ENCODE peak calls at places on chromosomes 16 and 17, in eight cellular contexts. S is tibial artery; X is fibroblast of mammary gland; G is CD8-positive, alpha-beta memory T cell; R is stomach; T is pancreas; I is mucosa of descending colon; B is choroid plexus epithelial cell. Q is an unnamed sample.

GRCh38 chr16:57196276-57196675 is 10.1 kb downstream of the RSPRY1 start:
- DNase-seq in G (no peak), T (no peak), X (no peak), S (no peak), R (no peak), I (no peak), B (no peak), Q (no peak)

GRCh38 chr17:45283711-45284110 is 21.8 kb upstream of the SPATA32 start:
- DNase-seq in T (peak; percentile 11), S (no peak), B (no peak), R (no peak), G (no peak), I (no peak), X (no peak), Q (no peak)

GRCh38 chr17:39096435-39097158 is 54.8 kb downstream of the PLXDC1 start:
- DNase-seq in S (no peak), I (no peak), X (no peak), R (no peak), B (no peak), T (no peak), G (peak; percentile 66), Q (no peak)

GRCh38 chr16:27335349-27336052 is 21.7 kb downstream of the IL4R start:
- DNase-seq in X (peak; percentile 88), S (no peak), R (no peak), G (peak; percentile 3), B (no peak), T (no peak), I (no peak), Q (no peak)

GRCh38 chr16:2085669-2086068 is 37.9 kb downstream of the TSC2 start:
- DNase-seq in B (peak; percentile 19), G (no peak), X (peak; percentile 29), R (no peak), I (no peak), T (no peak), S (no peak), Q (no peak)

GRCh38 chr17:12519956-12520594 is 145.6 kb upstream of the MYOCD start:
- DNase-seq in S (no peak), R (no peak), X (no peak), I (no peak), B (no peak), T (no peak), G (no peak), Q (no peak)

GRCh38 chr17:14396542-14396941 is 95.7 kb downstream of the HS3ST3B1 start:
- DNase-seq in T (no peak), X (peak; percentile 34), S (no peak), B (peak; percentile 47), G (no peak), I (no peak), R (no peak), Q (no peak)

GRCh38 chr17:1216209-1216937 is 36.6 kb upstream of the ABR start:
- DNase-seq in X (no peak), R (no peak), I (peak; percentile 55), G (no peak), B (no peak), T (no peak), S (no peak), Q (no peak)

GRCh38 chr17:74339537-74340195 is 13.6 kb downstream of the KIF19 start:
- DNase-seq in R (no peak), B (no peak), S (no peak), I (no peak), T (no peak), G (no peak), X (no peak), Q (no peak)

GRCh38 chr17:66347661-66348604 is 45.5 kb downstream of the PRKCA start:
- DNase-seq in B (peak; percentile 43), X (peak; percentile 80), I (peak; percentile 60), G (no peak), R (no peak), T (no peak), S (no peak), Q (no peak)

GRCh38 chr16:17578921-17579876 is 108.4 kb upstream of the XYLT1 start:
- DNase-seq in I (no peak), S (peak; percentile 68), X (peak; percentile 85), T (peak; percentile 46), B (peak; percentile 79), R (peak; percentile 57), G (peak; percentile 61), Q (peak; percentile 7)

GRCh38 chr17:44211281-44212265 is 7.9 kb downstream of the UBTF start:
- DNase-seq in R (no peak), X (no peak), B (no peak), I (no peak), T (no peak), S (no peak), G (no peak), Q (no peak)

GRCh38 chr17:79926308-79927135 is 87.3 kb upstream of the CBX4 start:
- DNase-seq in S (no peak), G (no peak), B (no peak), R (no peak), T (no peak), X (no peak), I (peak; percentile 51), Q (no peak)

GRCh38 chr16:64098451-64098850 is 1023.4 kb downstream of the CDH11 start:
- DNase-seq in B (no peak), I (no peak), S (no peak), X (no peak), G (no peak), T (no peak), R (no peak), Q (no peak)

GRCh38 chr16:11345040-11345862 is at the start of gene RMI2:
- DNase-seq in S (peak; percentile 94), I (peak; percentile 98), R (peak; percentile 98), T (peak; percentile 96), X (peak; percentile 91), G (peak; percentile 95), B (peak; percentile 96), Q (no peak)

GRCh38 chr17:17433260-17433659 is 43.5 kb upstream of the MED9 start:
- DNase-seq in T (no peak), R (no peak), I (no peak), B (peak; percentile 93), G (no peak), X (peak; percentile 79), S (no peak), Q (no peak)

GRCh38 chr17:33732116-33732515 is 439.0 kb upstream of the ASIC2 start:
- DNase-seq in X (no peak), T (no peak), R (no peak), S (no peak), G (no peak), I (no peak), B (no peak), Q (no peak)

GRCh38 chr17:17740627-17741237 is 59.5 kb downstream of the RAI1 start:
- DNase-seq in T (no peak), I (no peak), R (no peak), X (no peak), S (no peak), G (peak; percentile 57), B (no peak), Q (no peak)

GRCh38 chr16:21599994-21600773 is 807 bp downstream of the METTL9 start:
- DNase-seq in X (peak; percentile 48), I (no peak), S (no peak), T (no peak), R (no peak), B (peak; percentile 49), G (no peak), Q (no peak)

GRCh38 chr17:13005530-13005929 is 12.3 kb downstream of the ELAC2 start:
- DNase-seq in X (no peak), T (no peak), B (no peak), R (no peak), G (no peak), I (no peak), S (no peak), Q (no peak)

GRCh38 chr16:84839054-84839453 is 19.3 kb downstream of the CRISPLD2 start:
- DNase-seq in S (no peak), G (no peak), R (no peak), B (peak; percentile 85), X (peak; percentile 93), T (no peak), I (no peak), Q (no peak)

GRCh38 chr17:74031314-74032080 is 172.0 kb upstream of the RPL38 start:
- DNase-seq in S (no peak), G (no peak), I (no peak), T (no peak), B (no peak), R (no peak), X (no peak), Q (no peak)

GRCh38 chr17:43661699-43662431 is at the start of gene MEOX1:
- DNase-seq in S (no peak), B (peak; percentile 70), X (peak; percentile 79), G (no peak), I (no peak), R (no peak), T (no peak), Q (peak; percentile 39)

GRCh38 chr16:14301150-14302030 is 230.3 kb downstream of the MRTFB start:
- DNase-seq in T (peak; percentile 72), I (no peak), R (peak; percentile 42), X (no peak), G (no peak), B (peak; percentile 11), S (peak; percentile 48), Q (no peak)

GRCh38 chr17:75428775-75429469 is 23.4 kb upstream of the GRB2 start:
- DNase-seq in T (no peak), S (no peak), B (peak; percentile 90), X (peak; percentile 84), R (no peak), G (no peak), I (no peak), Q (no peak)
- H3K4me3 ChIP-seq in T (no peak overlapping the region), S (no peak overlapping the region), B (no peak overlapping the region), X (no peak overlapping the region), R (no peak overlapping the region), G (no peak overlapping the region), I (no peak overlapping the region), Q (no peak overlapping the region)

GRCh38 chr17:57577751-57578607 is 167.1 kb downstream of the CCDC182 start:
- DNase-seq in T (no peak), I (no peak), X (peak; percentile 71), S (peak; percentile 64), B (peak; percentile 78), R (no peak), G (no peak), Q (no peak)
- H3K4me3 ChIP-seq in T (no peak overlapping the region), I (no peak overlapping the region), X (peak overlapping the region; percentile 15), S (no peak overlapping the region), B (peak overlapping the region; percentile 53), R (no peak overlapping the region), G (no peak overlapping the region), Q (no peak overlapping the region)

DNA sequence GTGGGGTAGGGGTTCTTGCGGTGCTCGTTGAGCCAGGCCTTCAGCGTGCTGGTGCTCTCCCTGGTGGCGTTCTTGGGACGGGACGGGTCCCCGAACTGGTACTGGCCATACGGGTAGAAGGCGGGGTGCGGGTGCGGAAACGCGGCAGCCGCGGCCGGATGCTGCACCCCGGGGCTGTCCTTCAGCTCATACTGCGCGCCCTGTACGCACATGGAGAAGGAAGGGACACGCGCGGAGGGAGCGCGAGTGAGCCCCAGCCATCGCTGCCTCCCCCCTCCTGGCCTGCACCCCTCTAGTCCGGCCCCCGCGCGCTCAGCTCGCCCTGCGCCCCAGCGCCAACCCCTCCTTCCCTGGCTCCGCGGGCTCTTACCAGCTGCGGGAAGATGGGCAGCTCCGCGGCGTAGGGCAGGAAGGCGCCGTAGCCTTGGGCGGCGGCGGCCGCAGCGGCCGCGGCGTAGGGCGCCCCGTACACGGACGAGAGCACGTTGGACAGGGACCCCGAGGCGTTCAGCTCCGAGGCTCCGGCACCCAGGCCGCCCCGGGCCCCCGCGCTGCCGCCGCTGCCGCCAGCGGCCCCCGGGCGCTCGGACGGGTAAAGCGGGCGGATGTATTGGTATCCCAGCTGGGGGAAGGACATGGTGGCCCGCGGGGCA is 1.0 kb downstream of the IRX3 start:
- DNase-seq in B (peak; percentile 44), G (no peak), I (no peak), R (peak; percentile 56), X (peak; percentile 39), S (no peak), T (no peak), Q (no peak)
- H3K4me3 ChIP-seq in B (peak overlapping the region; percentile 64), G (no peak overlapping the region), I (no peak overlapping the region), R (peak overlapping the region; percentile 58), X (peak overlapping the region; percentile 69), S (peak overlapping the region; percentile 66), T (peak overlapping the region; percentile 26), Q (peak overlapping the region; percentile 74)

GRCh38 chr17:7588553-7589203 is 1.2 kb downstream of the SOX15 start:
- DNase-seq in G (no peak), X (no peak), B (no peak), S (no peak), R (no peak), I (no peak), T (no peak), Q (no peak)
- H3K4me3 ChIP-seq in G (no peak overlapping the region), X (no peak overlapping the region), B (no peak overlapping the region), S (peak overlapping the region; percentile 48), R (peak overlapping the region; percentile 55), I (peak overlapping the region; percentile 6), T (no peak overlapping the region), Q (peak overlapping the region; percentile 19)